ENCODE peak calls at places on chromosomes 13 and 19, in nine cellular contexts. B is thoracic aorta, H is nephron progenitor cell, L is Calu3, G is H4, S is NCI-H2081, I is kidney glomerular epithelial cell, M is AG10803, R is NCI-H510A treated with DMSO at 0.1 percent for 48 hours. F is an unnamed sample.

GRCh38 chr13:112905990-112906641 is 62.9 kb upstream of the MCF2L start:
- DNase-seq in L (no peak), R (peak), M (no peak), I (no peak), H (no peak), G (no peak), B (no peak), S (peak), F (no peak)

GRCh38 chr13:112448621-112449544 is 72.7 kb downstream of the SPACA7 start:
- DNase-seq in R (no peak), H (no peak), S (no peak), G (no peak), B (no peak), M (no peak), L (no peak), I (no peak), F (no peak)

GRCh38 chr19:38868551-38868950 is 9.5 kb downstream of the RINL start:
- DNase-seq in S (no peak), L (no peak), R (no peak), I (no peak), H (no peak), M (no peak), B (no peak), G (no peak), F (no peak)

GRCh38 chr13:74444161-74444571 is 310.0 kb upstream of the KLF12 start:
- DNase-seq in M (peak), I (no peak), H (no peak), S (no peak), G (no peak), L (no peak), B (no peak), R (no peak), F (no peak)

GRCh38 chr13:30607908-30608307 is 9.8 kb upstream of the USPL1 start:
- DNase-seq in S (no peak), I (no peak), L (no peak), B (no peak), H (no peak), R (peak), M (no peak), G (no peak), F (peak)

GRCh38 chr19:57757941-57758340 is 11.3 kb downstream of the ZNF776 start:
- DNase-seq in G (no peak), M (no peak), S (no peak), B (no peak), R (no peak), L (no peak), I (no peak), H (no peak), F (no peak)

GRCh38 chr13:49627831-49628652 is at the start of gene ARL11:
- DNase-seq in G (no peak), I (no peak), M (no peak), L (no peak), R (no peak), B (no peak), H (peak), S (no peak), F (peak)

GRCh38 chr13:71417205-71417604 is 449.8 kb downstream of the DACH1 start:
- DNase-seq in B (no peak), H (no peak), R (no peak), L (no peak), S (no peak), M (no peak), G (no peak), I (peak), F (no peak)

GRCh38 chr13:94776300-94776699 is 64.0 kb upstream of the SOX21 start:
- DNase-seq in H (no peak), L (no peak), R (no peak), B (no peak), I (no peak), G (no peak), M (no peak), S (no peak), F (no peak)

GRCh38 chr19:28705008-28705407 is 507.9 kb downstream of the UQCRFS1 start:
- DNase-seq in M (peak), R (no peak), G (no peak), L (peak), S (no peak), H (no peak), B (no peak), I (peak), F (no peak)

GRCh38 chr19:55096061-55096701 is 20.5 kb downstream of the EPS8L1 start:
- DNase-seq in L (no peak), R (no peak), I (no peak), B (no peak), G (no peak), S (no peak), H (no peak), M (no peak), F (no peak)

GRCh38 chr19:58328999-58329398 is 2.2 kb downstream of the ZSCAN22 start:
- DNase-seq in R (peak), M (no peak), G (no peak), S (peak), I (no peak), B (no peak), L (peak), H (peak), F (no peak)

GRCh38 chr13:96052655-96053002 is 572 bp downstream of the UGGT2 start:
- DNase-seq in M (peak), L (peak), G (peak), I (peak), S (no peak), H (no peak), R (peak), B (no peak), F (no peak)

GRCh38 chr19:33502521-33502920 is 19.1 kb downstream of the PEPD start:
- DNase-seq in R (no peak), B (no peak), S (no peak), M (no peak), L (no peak), I (no peak), H (no peak), G (no peak), F (no peak)

GRCh38 chr13:110911880-110912279 is 3.0 kb downstream of the ANKRD10 start:
- DNase-seq in G (no peak), M (no peak), B (no peak), I (no peak), R (no peak), H (no peak), L (no peak), S (no peak), F (no peak)

GRCh38 chr19:4414800-4415251 is 12.4 kb downstream of the CHAF1A start:
- DNase-seq in I (no peak), S (no peak), H (no peak), R (no peak), M (no peak), G (no peak), B (no peak), L (no peak), F (no peak)

GRCh38 chr19:27822336-27822735 is 1390.6 kb downstream of the UQCRFS1 start:
- DNase-seq in I (no peak), B (no peak), L (no peak), H (no peak), G (no peak), M (peak), S (no peak), R (no peak), F (no peak)

GRCh38 chr19:34996978-34997640 is 3.0 kb upstream of the GRAMD1A start:
- DNase-seq in M (no peak), B (no peak), H (no peak), L (no peak), I (no peak), S (no peak), R (no peak), G (no peak), F (no peak)

GRCh38 chr19:33298146-33298911 is 4.0 kb downstream of the CEBPA start:
- DNase-seq in B (no peak), G (no peak), R (no peak), H (no peak), M (no peak), L (no peak), I (no peak), S (no peak), F (no peak)

GRCh38 chr13:49996166-49996915 is 501 bp upstream of the TRIM13 start:
- DNase-seq in I (peak), R (peak), S (peak), G (peak), B (peak), M (peak), L (peak), H (peak), F (peak)